ENCODE peak calls at places on chromosomes 12 and 14, in nine cellular contexts. One of them, this sample, is unnamed.

GRCh38 chr14:21408152-21408551 is 24.3 kb upstream of the SUPT16H start:
- DNase-seq in endothelial cell: no peak
- DNase-seq in germinal center: no peak
- DNase-seq in lung microvascular endothelial cell: peak
- DNase-seq in stimulated activated CD4-positive, alpha-beta T cell treated with anti-CD3 and anti-CD28 coated beads, Interleukin-1b, Interleukin-23, amount 100 ng/mL, for 4 hours: no peak
- DNase-seq in DMS79 treated with DMSO at 0.1 percent for 48 hours: no peak
- DNase-seq in Right ventricle myocardium superior: no peak
- DNase-seq in left colon: no peak
- DNase-seq in BJ: no peak
- DNase-seq in this sample: no peak

GRCh38 chr14:90140956-90141316 is 79.1 kb downstream of the KCNK13 start:
- DNase-seq in endothelial cell: no peak
- DNase-seq in germinal center: no peak
- DNase-seq in lung microvascular endothelial cell: peak
- DNase-seq in stimulated activated CD4-positive, alpha-beta T cell treated with anti-CD3 and anti-CD28 coated beads, Interleukin-1b, Interleukin-23, amount 100 ng/mL, for 4 hours: no peak
- DNase-seq in DMS79 treated with DMSO at 0.1 percent for 48 hours: no peak
- DNase-seq in Right ventricle myocardium superior: no peak
- DNase-seq in left colon: no peak
- DNase-seq in BJ: no peak
- DNase-seq in this sample: no peak

GRCh38 chr12:122866379-122866778 is 29.5 kb downstream of the VPS37B start:
- DNase-seq in endothelial cell: no peak
- DNase-seq in germinal center: no peak
- DNase-seq in lung microvascular endothelial cell: no peak
- DNase-seq in stimulated activated CD4-positive, alpha-beta T cell treated with anti-CD3 and anti-CD28 coated beads, Interleukin-1b, Interleukin-23, amount 100 ng/mL, for 4 hours: no peak
- DNase-seq in DMS79 treated with DMSO at 0.1 percent for 48 hours: no peak
- DNase-seq in Right ventricle myocardium superior: peak
- DNase-seq in left colon: no peak
- DNase-seq in BJ: no peak
- DNase-seq in this sample: no peak

GRCh38 chr14:95915326-95915725 is 38.7 kb downstream of the TUNAR start:
- DNase-seq in endothelial cell: no peak
- DNase-seq in germinal center: no peak
- DNase-seq in lung microvascular endothelial cell: no peak
- DNase-seq in stimulated activated CD4-positive, alpha-beta T cell treated with anti-CD3 and anti-CD28 coated beads, Interleukin-1b, Interleukin-23, amount 100 ng/mL, for 4 hours: no peak
- DNase-seq in DMS79 treated with DMSO at 0.1 percent for 48 hours: no peak
- DNase-seq in Right ventricle myocardium superior: no peak
- DNase-seq in left colon: no peak
- DNase-seq in BJ: no peak
- DNase-seq in this sample: peak

GRCh38 chr12:47305464-47305863 is 225.7 kb upstream of the AMIGO2 start:
- DNase-seq in endothelial cell: no peak
- DNase-seq in germinal center: no peak
- DNase-seq in lung microvascular endothelial cell: no peak
- DNase-seq in stimulated activated CD4-positive, alpha-beta T cell treated with anti-CD3 and anti-CD28 coated beads, Interleukin-1b, Interleukin-23, amount 100 ng/mL, for 4 hours: no peak
- DNase-seq in DMS79 treated with DMSO at 0.1 percent for 48 hours: no peak
- DNase-seq in Right ventricle myocardium superior: no peak
- DNase-seq in left colon: no peak
- DNase-seq in BJ: no peak
- DNase-seq in this sample: no peak

GRCh38 chr12:21451529-21451928 is 14.1 kb downstream of the PYROXD1 start:
- DNase-seq in endothelial cell: no peak
- DNase-seq in germinal center: no peak
- DNase-seq in lung microvascular endothelial cell: no peak
- DNase-seq in stimulated activated CD4-positive, alpha-beta T cell treated with anti-CD3 and anti-CD28 coated beads, Interleukin-1b, Interleukin-23, amount 100 ng/mL, for 4 hours: no peak
- DNase-seq in DMS79 treated with DMSO at 0.1 percent for 48 hours: no peak
- DNase-seq in Right ventricle myocardium superior: no peak
- DNase-seq in left colon: no peak
- DNase-seq in BJ: no peak
- DNase-seq in this sample: no peak

GRCh38 chr14:67674139-67674479 is 323 bp downstream of the VTI1B start:
- DNase-seq in endothelial cell: peak
- DNase-seq in germinal center: peak
- DNase-seq in lung microvascular endothelial cell: peak
- DNase-seq in stimulated activated CD4-positive, alpha-beta T cell treated with anti-CD3 and anti-CD28 coated beads, Interleukin-1b, Interleukin-23, amount 100 ng/mL, for 4 hours: peak
- DNase-seq in DMS79 treated with DMSO at 0.1 percent for 48 hours: peak
- DNase-seq in Right ventricle myocardium superior: peak
- DNase-seq in left colon: peak
- DNase-seq in BJ: no peak
- DNase-seq in this sample: peak

GRCh38 chr12:79374543-79374942 is 316.2 kb downstream of the PAWR start:
- DNase-seq in endothelial cell: no peak
- DNase-seq in germinal center: no peak
- DNase-seq in lung microvascular endothelial cell: no peak
- DNase-seq in stimulated activated CD4-positive, alpha-beta T cell treated with anti-CD3 and anti-CD28 coated beads, Interleukin-1b, Interleukin-23, amount 100 ng/mL, for 4 hours: no peak
- DNase-seq in DMS79 treated with DMSO at 0.1 percent for 48 hours: no peak
- DNase-seq in Right ventricle myocardium superior: no peak
- DNase-seq in left colon: no peak
- DNase-seq in BJ: no peak
- DNase-seq in this sample: no peak

GRCh38 chr12:12018454-12018853 is 52.3 kb upstream of the BCL2L14 start:
- DNase-seq in endothelial cell: no peak
- DNase-seq in germinal center: no peak
- DNase-seq in lung microvascular endothelial cell: no peak
- DNase-seq in stimulated activated CD4-positive, alpha-beta T cell treated with anti-CD3 and anti-CD28 coated beads, Interleukin-1b, Interleukin-23, amount 100 ng/mL, for 4 hours: no peak
- DNase-seq in DMS79 treated with DMSO at 0.1 percent for 48 hours: peak
- DNase-seq in Right ventricle myocardium superior: no peak
- DNase-seq in left colon: no peak
- DNase-seq in BJ: no peak
- DNase-seq in this sample: no peak

GRCh38 chr14:50874842-50875241 is 3.0 kb downstream of the ABHD12B start:
- DNase-seq in endothelial cell: no peak
- DNase-seq in germinal center: no peak
- DNase-seq in lung microvascular endothelial cell: no peak
- DNase-seq in stimulated activated CD4-positive, alpha-beta T cell treated with anti-CD3 and anti-CD28 coated beads, Interleukin-1b, Interleukin-23, amount 100 ng/mL, for 4 hours: no peak
- DNase-seq in DMS79 treated with DMSO at 0.1 percent for 48 hours: no peak
- DNase-seq in Right ventricle myocardium superior: no peak
- DNase-seq in left colon: no peak
- DNase-seq in BJ: no peak
- DNase-seq in this sample: no peak

GRCh38 chr14:97878206-97878605 is 1081.0 kb downstream of the VRK1 start:
- DNase-seq in endothelial cell: no peak
- DNase-seq in germinal center: no peak
- DNase-seq in lung microvascular endothelial cell: no peak
- DNase-seq in stimulated activated CD4-positive, alpha-beta T cell treated with anti-CD3 and anti-CD28 coated beads, Interleukin-1b, Interleukin-23, amount 100 ng/mL, for 4 hours: no peak
- DNase-seq in DMS79 treated with DMSO at 0.1 percent for 48 hours: no peak
- DNase-seq in Right ventricle myocardium superior: no peak
- DNase-seq in left colon: no peak
- DNase-seq in BJ: no peak
- DNase-seq in this sample: no peak

GRCh38 chr12:51395283-51396230 is 4.4 kb upstream of the GALNT6 start:
- DNase-seq in endothelial cell: no peak
- DNase-seq in germinal center: no peak
- DNase-seq in lung microvascular endothelial cell: peak
- DNase-seq in stimulated activated CD4-positive, alpha-beta T cell treated with anti-CD3 and anti-CD28 coated beads, Interleukin-1b, Interleukin-23, amount 100 ng/mL, for 4 hours: no peak
- DNase-seq in DMS79 treated with DMSO at 0.1 percent for 48 hours: no peak
- DNase-seq in Right ventricle myocardium superior: no peak
- DNase-seq in left colon: no peak
- DNase-seq in BJ: no peak
- DNase-seq in this sample: no peak

GRCh38 chr12:132560831-132561783 is 49.3 kb downstream of the LRCOL1 start:
- DNase-seq in endothelial cell: peak
- DNase-seq in germinal center: peak
- DNase-seq in lung microvascular endothelial cell: peak
- DNase-seq in stimulated activated CD4-positive, alpha-beta T cell treated with anti-CD3 and anti-CD28 coated beads, Interleukin-1b, Interleukin-23, amount 100 ng/mL, for 4 hours: peak
- DNase-seq in DMS79 treated with DMSO at 0.1 percent for 48 hours: peak
- DNase-seq in Right ventricle myocardium superior: peak
- DNase-seq in left colon: peak
- DNase-seq in BJ: no peak
- DNase-seq in this sample: peak

GRCh38 chr14:100440758-100441203 is 117.6 kb downstream of the SLC25A47 start:
- DNase-seq in endothelial cell: no peak
- DNase-seq in germinal center: no peak
- DNase-seq in lung microvascular endothelial cell: no peak
- DNase-seq in stimulated activated CD4-positive, alpha-beta T cell treated with anti-CD3 and anti-CD28 coated beads, Interleukin-1b, Interleukin-23, amount 100 ng/mL, for 4 hours: no peak
- DNase-seq in DMS79 treated with DMSO at 0.1 percent for 48 hours: no peak
- DNase-seq in Right ventricle myocardium superior: no peak
- DNase-seq in left colon: no peak
- DNase-seq in BJ: no peak
- DNase-seq in this sample: peak

GRCh38 chr12:25806271-25806670 is 152.2 kb upstream of the RASSF8 start:
- DNase-seq in endothelial cell: no peak
- DNase-seq in germinal center: no peak
- DNase-seq in lung microvascular endothelial cell: peak
- DNase-seq in stimulated activated CD4-positive, alpha-beta T cell treated with anti-CD3 and anti-CD28 coated beads, Interleukin-1b, Interleukin-23, amount 100 ng/mL, for 4 hours: no peak
- DNase-seq in DMS79 treated with DMSO at 0.1 percent for 48 hours: no peak
- DNase-seq in Right ventricle myocardium superior: no peak
- DNase-seq in left colon: no peak
- DNase-seq in BJ: peak
- DNase-seq in this sample: no peak